ENCODE peak calls at places on chromosomes 4 and X, in six cellular contexts. G is NCI-H2029; S is stimulated activated CD8-positive, alpha-beta memory T cell treated with anti-CD3 and anti-CD28 coated beads, Interleukin-4, amount 100 ng/mL, for 1 hour; X is mucosa of descending colon; R is NCI-H510A; K is breast epithelium. F is an unnamed sample.

GRCh38 chr4:180942367-180942916 is 1300.8 kb upstream of the TENM3 start:
- DNase-seq in S (no peak), R (no peak), G (no peak), K (no peak), X (no peak), F (no peak)

GRCh38 chr4:99979872-99980271 is 29.8 kb upstream of the H2AZ1 start:
- DNase-seq in X (no peak), K (no peak), S (no peak), G (no peak), R (no peak), F (no peak)

GRCh38 chr4:128228021-128228571 is 59.5 kb downstream of the PGRMC2 start:
- DNase-seq in K (peak), R (peak), X (no peak), S (no peak), G (peak), F (no peak)

GRCh38 chrX:68462653-68463052 is 29.4 kb upstream of the OPHN1 start:
- DNase-seq in R (no peak), K (no peak), S (no peak), X (no peak), G (no peak), F (no peak)

GRCh38 chr4:20487852-20488251 is 212.4 kb upstream of the PACRGL start:
- DNase-seq in R (no peak), X (no peak), K (no peak), S (no peak), G (no peak), F (no peak)

GRCh38 chr4:159105063-159105414 is 2.2 kb downstream of the RAPGEF2 start:
- DNase-seq in S (no peak), K (no peak), R (no peak), G (no peak), X (no peak), F (no peak)

GRCh38 chr4:7894677-7895181 is 44.9 kb downstream of the AFAP1 start:
- DNase-seq in G (no peak), X (no peak), S (no peak), K (no peak), R (no peak), F (no peak)

GRCh38 chr4:48254381-48255072 is 15.1 kb downstream of the TEC start:
- DNase-seq in G (peak), K (no peak), R (no peak), S (no peak), X (no peak), F (peak)

GRCh38 chrX:23008431-23009099 is 8.8 kb downstream of the DDX53 start:
- DNase-seq in K (no peak), R (no peak), X (no peak), G (peak), S (no peak), F (no peak)

GRCh38 chr4:7787067-7787466 is 152.6 kb downstream of the AFAP1 start:
- DNase-seq in R (no peak), G (no peak), K (peak), X (no peak), S (no peak), F (no peak)

GRCh38 chr4:184817494-184818215 is 8.1 kb downstream of the ACSL1 start:
- DNase-seq in S (no peak), R (no peak), G (no peak), X (no peak), K (no peak), F (peak)

GRCh38 chrX:127574829-127575228 is 477.4 kb downstream of the ACTRT1 start:
- DNase-seq in X (no peak), R (no peak), G (no peak), K (no peak), S (no peak), F (no peak)

GRCh38 chr4:73197220-73197619 is 61.4 kb downstream of the ANKRD17 start:
- DNase-seq in K (no peak), G (no peak), R (no peak), S (no peak), X (no peak), F (no peak)

GRCh38 chr4:120919358-120919757 is 3.2 kb downstream of the PRDM5 start:
- DNase-seq in K (no peak), R (no peak), X (no peak), S (no peak), G (no peak), F (no peak)

GRCh38 chrX:104253567-104254441 is 929 bp downstream of the ESX1 start:
- DNase-seq in R (no peak), X (no peak), S (no peak), K (no peak), G (no peak), F (no peak)

GRCh38 chrX:135384161-135384836 is 37.4 kb upstream of the SMIM10L2A start:
- DNase-seq in G (no peak), R (no peak), K (no peak), S (no peak), X (no peak), F (no peak)

GRCh38 chr4:85722806-85723205 is 247.9 kb downstream of the ARHGAP24 start:
- DNase-seq in S (no peak), R (no peak), K (no peak), G (no peak), X (no peak), F (no peak)

GRCh38 chr4:6972375-6972650 is 62.7 kb downstream of the TBC1D14 start:
- DNase-seq in X (no peak), G (no peak), K (no peak), R (no peak), S (no peak), F (no peak)

GRCh38 chr4:14994242-14994641 is 8.0 kb upstream of the CPEB2 start:
- DNase-seq in G (no peak), R (no peak), X (no peak), S (no peak), K (no peak), F (no peak)

GRCh38 chrX:45803383-45803921 is 602.8 kb upstream of the DIPK2B start:
- DNase-seq in G (no peak), S (no peak), X (no peak), K (no peak), R (no peak), F (no peak)

GRCh38 chr4:6991771-6992557 is 51.2 kb upstream of the TADA2B start:
- DNase-seq in G (no peak), S (no peak), K (no peak), R (no peak), X (no peak), F (no peak)

GRCh38 chrX:120463241-120463640 is 5.9 kb downstream of the LAMP2 start:
- DNase-seq in X (no peak), R (no peak), G (no peak), S (no peak), K (no peak), F (no peak)

GRCh38 chrX:14872355-14872754 is 514 bp downstream of the FANCB start:
- DNase-seq in X (no peak), S (no peak), R (no peak), G (no peak), K (no peak), F (no peak)

GRCh38 chr4:104772849-104773248 is 278.2 kb upstream of the CXXC4 start:
- DNase-seq in S (no peak), K (no peak), R (no peak), G (no peak), X (no peak), F (no peak)

GRCh38 chrX:2867191-2867590 is 38.5 kb downstream of the GYG2 start:
- DNase-seq in G (no peak), S (no peak), R (no peak), K (no peak), X (no peak), F (no peak)

GRCh38 chrX:109310031-109310430 is 171.9 kb downstream of the GUCY2F start:
- DNase-seq in K (no peak), S (no peak), G (no peak), X (peak), R (no peak), F (no peak)

GRCh38 chr4:3854661-3855060 is 88.5 kb downstream of the ADRA2C start:
- DNase-seq in G (no peak), X (no peak), K (no peak), R (no peak), S (no peak), F (no peak)

GRCh38 chr4:6548201-6548881 is 26.6 kb upstream of the MAN2B2 start:
- DNase-seq in G (peak), X (no peak), R (no peak), K (no peak), S (no peak), F (peak)

GRCh38 chrX:123236868-123237267 is 52.8 kb downstream of the GRIA3 start:
- DNase-seq in G (no peak), R (no peak), K (no peak), X (no peak), S (no peak), F (peak)